ENCODE peak calls at places on chromosomes 6 and 20, in five cellular contexts. One of them, this sample, is unnamed.

GRCh38 chr6:71012871-71013456 is 56.1 kb upstream of the B3GAT2 start:
- DNase-seq in H1: no peak
- DNase-seq in HEK293T: peak
- DNase-seq in NT2/D1: peak
- DNase-seq in GM12878: peak
- DNase-seq in this sample: peak

GRCh38 chr6:19515939-19516338 is 321.2 kb upstream of the ID4 start:
- DNase-seq in H1: no peak
- DNase-seq in HEK293T: no peak
- DNase-seq in NT2/D1: no peak
- DNase-seq in GM12878: no peak
- DNase-seq in this sample: no peak

GRCh38 chr6:135488023-135488422 is 9.5 kb downstream of the AHI1 start:
- DNase-seq in H1: no peak
- DNase-seq in HEK293T: no peak
- DNase-seq in NT2/D1: no peak
- DNase-seq in GM12878: no peak
- DNase-seq in this sample: no peak

GRCh38 chr6:84805145-84805544 is 40.7 kb upstream of the TBX18 start:
- DNase-seq in H1: no peak
- DNase-seq in HEK293T: no peak
- DNase-seq in NT2/D1: no peak
- DNase-seq in GM12878: no peak
- DNase-seq in this sample: no peak

GRCh38 chr6:4776967-4777925 is 1.0 kb downstream of the CDYL start:
- DNase-seq in H1: no peak
- DNase-seq in HEK293T: peak
- DNase-seq in NT2/D1: no peak
- DNase-seq in GM12878: no peak
- DNase-seq in this sample: no peak

GRCh38 chr20:55693646-55694045 is 311.7 kb downstream of the CBLN4 start:
- DNase-seq in H1: no peak
- DNase-seq in HEK293T: no peak
- DNase-seq in NT2/D1: no peak
- DNase-seq in GM12878: no peak
- DNase-seq in this sample: no peak

GRCh38 chr6:138416201-138416600 is 12.2 kb downstream of the HEBP2 start:
- DNase-seq in H1: no peak
- DNase-seq in HEK293T: no peak
- DNase-seq in NT2/D1: no peak
- DNase-seq in GM12878: no peak
- DNase-seq in this sample: no peak

GRCh38 chr6:140486468-140487361 is 1112.3 kb upstream of the CITED2 start:
- DNase-seq in H1: no peak
- DNase-seq in HEK293T: no peak
- DNase-seq in NT2/D1: no peak
- DNase-seq in GM12878: no peak
- DNase-seq in this sample: no peak

GRCh38 chr20:10131612-10132345 is 86.9 kb upstream of the SNAP25 start:
- DNase-seq in H1: peak
- DNase-seq in HEK293T: no peak
- DNase-seq in NT2/D1: no peak
- DNase-seq in GM12878: no peak
- DNase-seq in this sample: no peak

GRCh38 chr6:93087606-93088005 is 331.8 kb downstream of the EPHA7 start:
- DNase-seq in H1: no peak
- DNase-seq in HEK293T: no peak
- DNase-seq in NT2/D1: no peak
- DNase-seq in GM12878: no peak
- DNase-seq in this sample: no peak
- TF ChIP-seq SUZ12 in H1: no peak
- TF ChIP-seq SUZ12 in HEK293T: no peak
- TF ChIP-seq SUZ12 in NT2/D1: no peak
- TF ChIP-seq SUZ12 in GM12878: no peak
- TF ChIP-seq SUZ12 in this sample: no peak

GRCh38 chr6:45901777-45902650 is 113.6 kb downstream of the CLIC5 start:
- DNase-seq in H1: no peak
- DNase-seq in HEK293T: no peak
- DNase-seq in NT2/D1: no peak
- DNase-seq in GM12878: no peak
- DNase-seq in this sample: no peak

GRCh38 chr6:45902984-45903383 is 112.7 kb downstream of the CLIC5 start:
- DNase-seq in H1: no peak
- DNase-seq in HEK293T: no peak
- DNase-seq in NT2/D1: no peak
- DNase-seq in GM12878: no peak
- DNase-seq in this sample: no peak

GRCh38 chr6:45898941-45899682 is 116.5 kb downstream of the CLIC5 start:
- DNase-seq in H1: no peak
- DNase-seq in HEK293T: no peak
- DNase-seq in NT2/D1: no peak
- DNase-seq in GM12878: no peak
- DNase-seq in this sample: no peak

GRCh38 chr6:45899683-45899946 is 116.0 kb downstream of the CLIC5 start:
- DNase-seq in H1: no peak
- DNase-seq in HEK293T: no peak
- DNase-seq in NT2/D1: no peak
- DNase-seq in GM12878: no peak
- DNase-seq in this sample: no peak

GRCh38 chr6:45900808-45901752 is 114.6 kb downstream of the CLIC5 start:
- DNase-seq in H1: peak
- DNase-seq in HEK293T: no peak
- DNase-seq in NT2/D1: peak
- DNase-seq in GM12878: no peak
- DNase-seq in this sample: no peak
- TF ChIP-seq SUZ12 in H1: no peak
- TF ChIP-seq SUZ12 in HEK293T: no peak
- TF ChIP-seq SUZ12 in NT2/D1: no peak
- TF ChIP-seq SUZ12 in GM12878: no peak
- TF ChIP-seq SUZ12 in this sample: no peak

DNA sequence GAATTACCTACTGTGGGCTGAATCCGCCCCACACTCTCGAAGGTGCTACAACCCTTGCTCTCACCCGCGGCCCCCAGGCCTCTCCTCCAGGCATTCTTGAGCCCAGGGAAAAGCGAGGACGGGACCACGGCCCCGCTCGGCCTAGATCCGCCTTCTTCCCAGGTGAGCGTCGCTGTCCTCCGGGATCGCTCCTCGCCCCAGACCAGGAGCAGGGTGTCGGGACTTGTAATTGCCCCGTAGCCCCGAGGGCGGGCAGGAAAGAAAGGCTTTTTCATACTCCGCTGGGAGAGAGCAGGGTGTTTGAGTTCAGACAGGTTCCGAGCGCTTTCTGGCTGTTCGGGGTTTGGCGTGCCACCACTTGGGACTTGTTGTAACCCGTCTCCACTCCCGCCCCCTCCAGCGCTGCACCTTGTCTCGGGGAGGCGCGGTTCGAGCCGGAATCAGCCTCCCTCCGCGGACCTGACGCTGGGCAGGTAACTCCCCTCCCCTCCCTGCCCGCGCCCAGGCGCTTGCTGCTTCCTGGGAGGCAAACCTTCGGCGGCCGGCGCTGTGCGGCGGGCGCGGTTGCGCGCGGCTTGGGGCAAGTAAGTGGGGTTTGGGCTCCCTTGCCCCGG is at the start of gene FAM83B:
- DNase-seq in H1: peak
- DNase-seq in HEK293T: peak
- DNase-seq in NT2/D1: peak
- DNase-seq in GM12878: no peak
- DNase-seq in this sample: no peak
- TF ChIP-seq SUZ12 in H1: no peak
- TF ChIP-seq SUZ12 in HEK293T: no peak
- TF ChIP-seq SUZ12 in NT2/D1: no peak
- TF ChIP-seq SUZ12 in GM12878: no peak
- TF ChIP-seq SUZ12 in this sample: no peak

DNA sequence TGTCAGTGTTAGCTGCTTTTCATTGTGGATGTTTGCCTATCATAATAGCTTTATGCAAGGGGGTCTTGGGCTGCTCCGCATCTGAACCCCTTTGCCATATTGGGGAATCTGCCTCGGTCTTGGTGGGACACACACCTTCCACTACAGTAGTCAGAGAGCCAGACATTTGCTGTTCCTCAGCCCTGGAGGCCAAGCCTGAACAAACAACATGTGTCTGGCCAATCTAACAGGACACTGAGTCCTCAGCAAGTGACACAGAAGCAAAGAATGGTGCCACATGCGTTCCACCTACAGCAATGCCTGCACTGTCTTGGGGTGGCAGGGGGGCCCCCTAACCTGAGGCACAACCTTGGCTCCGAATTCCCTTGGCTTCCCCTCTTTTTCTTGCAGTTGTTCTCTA is 243.9 kb downstream of the LY86 start:
- DNase-seq in H1: no peak
- DNase-seq in HEK293T: no peak
- DNase-seq in NT2/D1: no peak
- DNase-seq in GM12878: no peak
- DNase-seq in this sample: no peak
- TF ChIP-seq SUZ12 in H1: no peak
- TF ChIP-seq SUZ12 in HEK293T: no peak
- TF ChIP-seq SUZ12 in NT2/D1: no peak
- TF ChIP-seq SUZ12 in GM12878: no peak
- TF ChIP-seq SUZ12 in this sample: no peak

DNA sequence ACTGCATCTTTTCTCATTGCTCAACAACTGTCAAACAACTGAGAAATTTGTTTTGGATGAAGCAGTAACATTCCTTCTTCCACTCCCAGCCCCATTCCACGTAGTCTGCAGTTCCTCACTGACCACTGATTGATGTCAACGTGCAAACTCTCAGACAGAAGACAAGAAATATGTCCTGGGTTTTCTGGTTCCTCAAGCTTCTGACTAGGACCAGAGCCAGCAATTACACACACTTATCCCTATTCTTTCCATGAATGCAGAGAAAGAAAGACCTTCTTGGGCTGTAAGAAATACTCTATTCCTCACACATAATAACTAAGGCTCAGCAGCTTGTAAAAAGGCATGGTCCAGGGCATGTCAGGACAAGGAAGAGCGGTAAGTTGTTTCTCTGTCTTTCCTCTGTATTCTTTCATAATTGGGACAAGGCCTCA is 790.1 kb upstream of the SLC35B3 start:
- DNase-seq in H1: no peak
- DNase-seq in HEK293T: no peak
- DNase-seq in NT2/D1: no peak
- DNase-seq in GM12878: no peak
- DNase-seq in this sample: no peak
- TF ChIP-seq SUZ12 in H1: no peak
- TF ChIP-seq SUZ12 in HEK293T: no peak
- TF ChIP-seq SUZ12 in NT2/D1: no peak
- TF ChIP-seq SUZ12 in GM12878: no peak
- TF ChIP-seq SUZ12 in this sample: no peak

DNA sequence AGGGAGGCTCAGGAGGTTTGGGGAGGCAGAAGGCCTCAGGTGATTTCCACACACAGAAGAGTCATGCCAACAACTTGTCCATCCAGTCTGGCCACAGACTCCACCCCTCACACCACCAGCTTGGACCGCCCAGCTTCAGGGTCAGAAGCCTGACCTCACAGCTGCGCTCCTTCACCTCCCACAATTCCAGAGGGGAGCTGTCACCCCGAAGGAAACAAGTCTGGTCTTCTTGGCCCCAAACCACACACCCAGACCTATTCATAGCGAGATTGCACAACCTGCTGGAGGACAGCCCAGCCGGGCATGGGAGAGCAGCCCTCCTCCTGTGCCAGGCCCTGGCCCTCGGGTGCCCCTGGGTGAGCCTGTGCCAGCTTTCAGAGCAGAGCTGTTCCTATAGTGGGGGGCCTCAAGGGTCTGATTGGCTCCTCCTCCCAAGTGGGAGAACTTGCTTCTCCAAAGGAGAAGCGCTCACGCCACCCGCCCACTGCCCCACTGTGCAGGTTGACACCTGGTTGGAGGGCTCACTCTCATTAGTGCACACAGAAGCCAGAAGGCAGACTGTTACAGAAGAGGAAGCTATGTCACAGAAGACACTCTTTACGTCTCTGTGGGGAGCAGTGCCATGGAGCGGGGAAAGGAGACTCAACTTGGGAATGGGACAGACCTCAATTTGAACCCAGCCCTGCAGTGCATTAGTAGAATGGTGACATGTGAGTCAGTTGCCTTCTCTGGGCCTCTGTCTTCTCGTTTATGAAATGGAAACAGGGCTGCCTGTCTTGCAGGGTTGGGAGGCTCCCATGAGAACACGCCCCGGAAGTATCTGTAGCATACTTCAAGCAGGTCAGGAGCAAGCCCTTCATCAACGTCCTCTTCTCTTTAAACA is 128.8 kb downstream of the FOXO3 start:
- DNase-seq in H1: no peak
- DNase-seq in HEK293T: no peak
- DNase-seq in NT2/D1: no peak
- DNase-seq in GM12878: no peak
- DNase-seq in this sample: no peak
- TF ChIP-seq SUZ12 in H1: no peak
- TF ChIP-seq SUZ12 in HEK293T: no peak
- TF ChIP-seq SUZ12 in NT2/D1: no peak
- TF ChIP-seq SUZ12 in GM12878: no peak
- TF ChIP-seq SUZ12 in this sample: no peak

GRCh38 chr6:45531999-45532605 is 154.4 kb upstream of the SUPT3H start:
- DNase-seq in H1: no peak
- DNase-seq in HEK293T: no peak
- DNase-seq in NT2/D1: no peak
- DNase-seq in GM12878: no peak
- DNase-seq in this sample: no peak
- TF ChIP-seq SUZ12 in H1: no peak
- TF ChIP-seq SUZ12 in HEK293T: no peak
- TF ChIP-seq SUZ12 in NT2/D1: no peak
- TF ChIP-seq SUZ12 in GM12878: no peak
- TF ChIP-seq SUZ12 in this sample: no peak

DNA sequence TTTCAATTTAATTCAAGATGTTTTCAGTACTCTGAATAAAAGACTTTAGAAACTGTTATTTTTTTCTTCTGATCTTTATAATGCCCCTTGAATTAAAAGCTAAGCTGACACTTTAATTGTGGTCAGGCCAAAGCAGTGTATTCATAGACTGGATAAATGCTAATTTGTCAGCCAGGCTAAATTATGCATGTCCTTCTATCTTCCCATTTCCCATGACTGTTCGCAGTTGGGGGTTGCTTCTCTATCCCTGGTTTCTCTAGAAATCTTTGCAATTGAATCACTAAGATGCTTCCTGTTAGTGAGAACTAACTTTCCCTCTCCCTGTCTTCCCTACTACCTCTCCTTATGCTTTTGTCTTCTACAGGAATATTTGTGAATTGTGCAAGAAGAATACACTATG is 396.2 kb downstream of the RFPL4B start:
- DNase-seq in H1: no peak
- DNase-seq in HEK293T: no peak
- DNase-seq in NT2/D1: peak
- DNase-seq in GM12878: no peak
- DNase-seq in this sample: no peak
- TF ChIP-seq SUZ12 in H1: no peak
- TF ChIP-seq SUZ12 in HEK293T: no peak
- TF ChIP-seq SUZ12 in NT2/D1: no peak
- TF ChIP-seq SUZ12 in GM12878: no peak
- TF ChIP-seq SUZ12 in this sample: no peak

GRCh38 chr6:124076336-124077048 is 272.8 kb downstream of the NKAIN2 start:
- DNase-seq in H1: no peak
- DNase-seq in HEK293T: peak
- DNase-seq in NT2/D1: no peak
- DNase-seq in GM12878: no peak
- DNase-seq in this sample: no peak
- TF ChIP-seq SUZ12 in H1: no peak
- TF ChIP-seq SUZ12 in HEK293T: no peak
- TF ChIP-seq SUZ12 in NT2/D1: no peak
- TF ChIP-seq SUZ12 in GM12878: no peak
- TF ChIP-seq SUZ12 in this sample: no peak

GRCh38 chr6:147099974-147100373 is 104.2 kb upstream of the STXBP5 start:
- DNase-seq in H1: no peak
- DNase-seq in HEK293T: no peak
- DNase-seq in NT2/D1: no peak
- DNase-seq in GM12878: no peak
- DNase-seq in this sample: no peak

GRCh38 chr6:147095316-147095715 is 108.9 kb upstream of the STXBP5 start:
- DNase-seq in H1: no peak
- DNase-seq in HEK293T: no peak
- DNase-seq in NT2/D1: no peak
- DNase-seq in GM12878: no peak
- DNase-seq in this sample: no peak
- TF ChIP-seq SUZ12 in H1: no peak
- TF ChIP-seq SUZ12 in HEK293T: no peak
- TF ChIP-seq SUZ12 in NT2/D1: no peak
- TF ChIP-seq SUZ12 in GM12878: no peak
- TF ChIP-seq SUZ12 in this sample: no peak